ENCODE peak calls at places on chromosomes 12 and 14, in four cellular contexts. H, Z, Y and I are unnamed samples.

GRCh38 chr12:101485015-101485414 is 9.9 kb downstream of the SPIC start:
- DNase-seq in H (no peak), Z (no peak), Y (no peak), I (no peak)

GRCh38 chr12:102452605-102453004 is 27.8 kb downstream of the IGF1 start:
- DNase-seq in H (no peak), Z (no peak), Y (no peak), I (no peak)

GRCh38 chr12:77816196-77816595 is 14.5 kb upstream of the NAV3 start:
- DNase-seq in H (no peak), Z (no peak), Y (no peak), I (no peak)

GRCh38 chr14:68544150-68544892 is 248.5 kb downstream of the ZFP36L1 start:
- DNase-seq in H (no peak), Z (peak; percentile 85), Y (peak; percentile 100), I (no peak)

GRCh38 chr12:106629797-106630669 is 47.2 kb downstream of the RFX4 start:
- DNase-seq in H (no peak), Z (peak; percentile 65), Y (no peak), I (no peak)

GRCh38 chr12:114686421-114687268 is 2.7 kb upstream of the TBX3 start:
- DNase-seq in H (no peak), Z (no peak), Y (no peak), I (no peak)

GRCh38 chr14:20886091-20886490 is 5.1 kb upstream of the RNASE3 start:
- DNase-seq in H (no peak), Z (no peak), Y (no peak), I (no peak)

GRCh38 chr14:104822821-104823615 is 22.1 kb downstream of the ZBTB42 start:
- DNase-seq in H (no peak), Z (no peak), Y (no peak), I (peak; percentile 6)

GRCh38 chr12:12684375-12685106 is 11.4 kb downstream of the GPR19 start:
- DNase-seq in H (peak; percentile 17), Z (peak; percentile 38), Y (peak; percentile 53), I (peak; percentile 66)

GRCh38 chr14:36524874-36525745 is 5.1 kb upstream of the NKX2-1 start:
- DNase-seq in H (no peak), Z (no peak), Y (no peak), I (peak; percentile 71)

GRCh38 chr12:123163227-123163626 is 12.3 kb upstream of the PITPNM2 start:
- DNase-seq in H (no peak), Z (no peak), Y (no peak), I (no peak)

GRCh38 chr12:94534761-94535613 is 75.3 kb upstream of the CEP83 start:
- DNase-seq in H (no peak), Z (no peak), Y (no peak), I (no peak)

GRCh38 chr12:1594045-1594294 is 411 bp downstream of the FBXL14 start:
- DNase-seq in H (peak; percentile 82), Z (no peak), Y (no peak), I (no peak)

GRCh38 chr12:24901975-24902461 is 46.9 kb downstream of the BCAT1 start:
- DNase-seq in H (no peak), Z (peak; percentile 81), Y (no peak), I (no peak)

GRCh38 chr14:54230645-54231044 is 166.2 kb upstream of the CDKN3 start:
- DNase-seq in H (no peak), Z (no peak), Y (no peak), I (no peak)
- H4K20me1 ChIP-seq in H (no peaks in the 10 kb centered on the region), Z (no peaks in the 10 kb centered on the region), Y (no peaks in the 10 kb centered on the region), I (no peaks in the 10 kb centered on the region)

GRCh38 chr12:113476093-113476986 is 4.7 kb upstream of the LHX5 start:
- DNase-seq in H (no peak), Z (no peak), Y (no peak), I (no peak)

GRCh38 chr12:113478351-113479011 is 6.8 kb upstream of the LHX5 start:
- DNase-seq in H (no peak), Z (no peak), Y (no peak), I (no peak)

GRCh38 chr12:113477842-113478215 is 6.2 kb upstream of the LHX5 start:
- DNase-seq in H (no peak), Z (no peak), Y (no peak), I (no peak)

GRCh38 chr12:113475451-113476085 is 3.9 kb upstream of the LHX5 start:
- DNase-seq in H (no peak), Z (no peak), Y (no peak), I (no peak)

GRCh38 chr12:113477171-113477841 is 5.6 kb upstream of the LHX5 start:
- DNase-seq in H (no peak), Z (no peak), Y (no peak), I (no peak)
- H3K4me3 ChIP-seq in H (no peak overlapping the region), Z (no peak overlapping the region), Y (no peak overlapping the region), I (no peak overlapping the region)

GRCh38 chr14:99410019-99410418 is 70.6 kb downstream of the SETD3 start:
- DNase-seq in H (no peak), Z (no peak), Y (no peak), I (no peak)
- H4K20me1 ChIP-seq in H (no peaks in the 10 kb centered on the region), Z (no peaks in the 10 kb centered on the region), Y (no peaks in the 10 kb centered on the region), I (no peaks in the 10 kb centered on the region)

DNA sequence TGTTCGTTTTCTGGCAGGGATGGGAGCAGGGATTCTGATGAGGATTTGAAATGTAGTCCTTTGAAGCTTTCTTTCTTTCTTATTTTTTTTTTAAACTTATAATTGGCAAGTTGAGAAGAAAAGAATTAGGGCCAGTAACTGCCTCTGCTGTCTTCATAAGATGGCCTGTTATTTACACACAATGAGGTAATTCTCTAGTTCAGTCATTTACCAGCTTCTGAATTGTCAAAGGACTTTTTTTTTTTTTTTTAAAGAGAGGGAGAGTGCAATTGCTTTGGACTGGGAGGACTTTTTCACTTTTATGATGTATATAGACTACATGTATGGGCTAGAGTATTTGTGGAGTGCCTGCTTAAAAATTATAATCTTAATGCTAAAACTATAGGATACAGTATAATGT is 29.1 kb downstream of the PALS1 start:
- DNase-seq in H (no peak), Z (no peak), Y (peak; percentile 22), I (no peak)
- H3K4me3 ChIP-seq in H (no peak overlapping the region), Z (no peak overlapping the region), Y (no peak overlapping the region), I (no peak overlapping the region)